ENCODE peak calls at places on chromosomes 13 and 19, in five cellular contexts. N is MV-4-11, J is iPS DF 19.7, V is neural crest cell, I is Daoy. C is an unnamed sample.

GRCh38 chr19:35168261-35168660 is 13.7 kb downstream of the FXYD5 start:
- DNase-seq in V (no peak), N (no peak), J (no peak), I (peak), C (no peak)

GRCh38 chr19:12867120-12868099 is 13.8 kb downstream of the DNASE2 start:
- DNase-seq in J (peak), N (no peak), I (peak), V (peak), C (peak)

GRCh38 chr19:49362048-49362925 is at the start of gene TEAD2:
- DNase-seq in N (no peak), I (peak), J (no peak), V (peak), C (peak)

GRCh38 chr13:98449273-98449672 is 127.6 kb downstream of the STK24 start:
- DNase-seq in J (no peak), I (no peak), N (no peak), V (no peak), C (no peak)

GRCh38 chr19:35271546-35271945 is 2.8 kb downstream of the USF2 start:
- DNase-seq in J (no peak), I (no peak), V (no peak), N (no peak), C (no peak)

GRCh38 chr19:7729831-7730285 is 2.1 kb downstream of the CLEC4G start:
- DNase-seq in N (no peak), I (no peak), V (no peak), J (no peak), C (no peak)

GRCh38 chr19:9308091-9308490 is 1.5 kb downstream of the ZNF699 start:
- DNase-seq in V (no peak), N (no peak), J (no peak), I (peak), C (no peak)

GRCh38 chr13:59345316-59345715 is 818.4 kb downstream of the DIAPH3 start:
- DNase-seq in V (no peak), J (no peak), N (no peak), I (no peak), C (no peak)

GRCh38 chr19:12783849-12784393 is 7.4 kb upstream of the JUNB start:
- DNase-seq in V (no peak), I (no peak), N (no peak), J (no peak), C (peak)

C was measured in Caki2.